ENCODE peak calls at places on chromosomes 3 and 15, in five cellular contexts. O is stomach, L is HepG2, U is tibial nerve, Q is transverse colon. N is an unnamed sample.

GRCh38 chr15:100786139-100786531 is 93.5 kb upstream of the ALDH1A3 start:
- DNase-seq in O (no peak), L (no peak), U (no peak), Q (no peak), N (no peak)

GRCh38 chr3:22960326-22960984 is 242.7 kb upstream of the UBE2E2 start:
- DNase-seq in O (peak), L (peak), U (peak), Q (peak), N (peak)

GRCh38 chr15:38555686-38556334 is 8.8 kb downstream of the RASGRP1 start:
- DNase-seq in O (no peak), L (no peak), U (no peak), Q (no peak), N (no peak)

GRCh38 chr15:23411841-23412240 is 35.2 kb downstream of the GOLGA6L2 start:
- DNase-seq in O (no peak), L (no peak), U (no peak), Q (no peak), N (no peak)

GRCh38 chr3:128439226-128439625 is 27.5 kb downstream of the DNAJB8 start:
- DNase-seq in O (no peak), L (no peak), U (no peak), Q (no peak), N (no peak)

GRCh38 chr3:4794331-4794730 is 184.9 kb upstream of the BHLHE40 start:
- DNase-seq in O (no peak), L (no peak), U (no peak), Q (no peak), N (no peak)

GRCh38 chr15:26910715-26911114 is 43.9 kb downstream of the GABRA5 start:
- DNase-seq in O (no peak), L (peak), U (no peak), Q (no peak), N (no peak)

GRCh38 chr15:57406040-57406772 is 29.9 kb downstream of the CGNL1 start:
- DNase-seq in O (no peak), L (peak), U (no peak), Q (no peak), N (no peak)

GRCh38 chr3:171876651-171877272 is 33.6 kb downstream of the TMEM212 start:
- DNase-seq in O (no peak), L (no peak), U (no peak), Q (no peak), N (no peak)

GRCh38 chr15:83284563-83285283 is at the start of gene BNC1:
- DNase-seq in O (no peak), L (no peak), U (no peak), Q (no peak), N (no peak)

GRCh38 chr3:194348354-194348753 is 2.8 kb downstream of the CPN2 start:
- DNase-seq in O (no peak), L (no peak), U (no peak), Q (no peak), N (no peak)

GRCh38 chr3:157447026-157447694 is 10.5 kb downstream of the PTX3 start:
- DNase-seq in O (no peak), L (no peak), U (no peak), Q (no peak), N (no peak)
- TF ChIP-seq CTCF in O (no peak), L (no peak), U (peak), Q (peak), N (no peak)

GRCh38 chr3:155292133-155292532 is 1.4 kb downstream of the STRIT1 start:
- DNase-seq in O (no peak), L (peak), U (no peak), Q (no peak), N (no peak)

GRCh38 chr3:155297100-155297499 is 3.6 kb upstream of the STRIT1 start:
- DNase-seq in O (no peak), L (no peak), U (no peak), Q (no peak), N (no peak)

GRCh38 chr3:155293518-155293917 is at the start of gene STRIT1:
- DNase-seq in O (no peak), L (no peak), U (no peak), Q (no peak), N (no peak)

GRCh38 chr3:155296413-155296812 is 2.9 kb upstream of the STRIT1 start:
- DNase-seq in O (no peak), L (no peak), U (no peak), Q (no peak), N (no peak)

DNA sequence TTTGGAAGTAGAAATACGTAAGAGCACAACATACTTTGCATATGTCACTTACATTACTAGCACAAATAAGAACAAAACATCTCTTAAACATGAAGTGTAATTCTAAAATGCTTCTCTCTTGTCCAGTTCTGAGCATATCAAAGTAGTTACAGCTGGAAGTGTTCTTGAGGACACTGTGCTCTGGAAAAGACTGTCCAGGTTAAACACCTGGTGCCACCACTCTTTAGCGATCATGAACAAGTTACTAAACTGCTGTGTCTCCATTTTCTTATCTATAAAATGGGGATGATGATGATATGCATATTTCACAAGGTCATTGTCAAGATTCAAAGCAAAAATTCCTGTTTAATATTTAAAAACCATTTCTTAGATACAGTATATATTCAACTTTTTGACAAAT is 790 bp downstream of the STRIT1 start:
- DNase-seq in O (no peak), L (no peak), U (no peak), Q (no peak), N (no peak)
- TF ChIP-seq EP300 in O (no peak), L (no peak), U (no peak), Q (no peak), N (no peak)

DNA sequence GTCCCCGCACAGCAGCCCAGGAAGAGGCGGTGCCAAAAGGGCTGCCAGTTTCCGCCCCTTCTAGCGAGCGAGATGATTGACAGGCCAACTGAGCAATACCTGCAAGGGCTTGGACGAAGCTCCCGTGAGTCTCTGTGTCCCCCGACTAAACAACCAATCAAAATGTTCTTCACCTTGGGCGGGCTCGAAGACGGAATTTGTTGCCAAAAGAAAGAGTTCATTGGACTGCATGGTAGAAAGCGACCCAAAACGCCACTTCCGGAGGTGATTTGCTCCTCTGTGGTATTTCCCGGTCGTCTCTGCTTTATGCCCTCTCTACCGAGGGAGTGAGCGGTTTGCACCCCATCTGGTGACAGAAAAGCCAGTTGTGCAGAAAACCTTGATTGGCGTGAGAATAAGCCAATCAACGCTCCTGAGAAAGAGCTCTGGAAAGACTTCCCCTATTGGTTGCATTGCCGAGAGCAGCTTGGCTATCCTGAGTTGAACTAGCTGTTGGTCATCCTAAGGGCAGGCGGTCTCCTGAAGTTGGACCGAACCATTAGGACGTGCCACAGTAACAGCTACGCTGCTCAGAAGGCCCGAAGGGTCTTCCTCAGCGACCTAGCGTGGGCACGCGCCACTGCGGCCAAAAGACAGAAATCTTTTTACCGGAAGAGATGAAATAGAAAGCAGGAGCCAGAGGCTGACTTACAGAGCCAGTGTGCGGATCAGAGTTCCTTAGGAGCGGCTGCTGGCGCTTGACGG is 545 bp upstream of the UBP1 start:
- DNase-seq in O (peak), L (peak), U (peak), Q (no peak), N (peak)
- TF ChIP-seq CTCF in O (no peak), L (no peak), U (peak), Q (no peak), N (peak)

GRCh38 chr3:79729096-79729495 is 38.7 kb downstream of the ROBO1 start:
- DNase-seq in O (no peak), L (no peak), U (peak), Q (no peak), N (no peak)
- TF ChIP-seq EP300 in O (no peak), L (no peak), U (no peak), Q (no peak), N (no peak)

N was measured in ovary.